ENCODE peak calls at places on chromosomes 3 and 15, in six cellular contexts. E is ovary, U is endothelial cell of umbilical vein, C is thyroid gland, R is sigmoid colon, G is H1. L is an unnamed sample.

GRCh38 chr15:71654714-71655174 is 155.6 kb upstream of the NR2E3 start:
- DNase-seq in R (no peak), E (no peak), U (peak; percentile 59), C (no peak), G (no peak), L (no peak)

GRCh38 chr15:74235962-74236361 is at the start of gene CCDC33:
- DNase-seq in E (no peak), G (no peak), R (no peak), U (no peak), C (peak; percentile 96), L (no peak)

GRCh38 chr3:130316164-130316563 is 29.3 kb upstream of the COL6A5 start:
- DNase-seq in G (no peak), R (no peak), U (no peak), C (peak; percentile 54), E (no peak), L (no peak)

GRCh38 chr3:114874447-114874846 is 272.6 kb downstream of the ZBTB20 start:
- DNase-seq in G (no peak), C (no peak), U (peak; percentile 62), R (peak; percentile 64), E (no peak), L (no peak)

GRCh38 chr3:155352900-155353490 is 59.5 kb upstream of the STRIT1 start:
- DNase-seq in C (no peak), G (no peak), R (no peak), U (peak; percentile 29), E (no peak), L (no peak)

GRCh38 chr15:69668963-69669362 is 216.3 kb downstream of the RPLP1 start:
- DNase-seq in U (no peak), R (no peak), E (no peak), C (no peak), G (no peak), L (peak; percentile 9)

GRCh38 chr15:98035577-98036010 is 75.1 kb downstream of the ARRDC4 start:
- DNase-seq in R (no peak), C (no peak), U (no peak), G (no peak), E (no peak), L (no peak)

GRCh38 chr3:61807865-61808276 is 246.5 kb downstream of the PTPRG start:
- DNase-seq in G (no peak), R (no peak), C (no peak), U (no peak), E (no peak), L (no peak)

GRCh38 chr3:25532763-25533162 is 104.7 kb downstream of the RARB start:
- DNase-seq in R (no peak), U (no peak), E (no peak), C (no peak), G (peak; percentile 72), L (no peak)

GRCh38 chr15:49895337-49896223 is 223.5 kb downstream of the ATP8B4 start:
- DNase-seq in R (no peak), G (no peak), E (no peak), C (no peak), U (no peak), L (no peak)

GRCh38 chr3:123096701-123097100 is 29.9 kb downstream of the PDIA5 start:
- DNase-seq in C (peak; percentile 66), G (no peak), U (no peak), R (peak; percentile 94), E (peak; percentile 78), L (peak; percentile 89)

GRCh38 chr3:194485876-194486539 is 794 bp downstream of the ATP13A3 start:
- DNase-seq in C (peak; percentile 49), E (peak; percentile 65), U (peak; percentile 46), R (peak; percentile 78), G (no peak), L (peak; percentile 35)

GRCh38 chr3:56547486-56547885 is 9.5 kb upstream of the CCDC66 start:
- DNase-seq in G (no peak), E (no peak), R (no peak), C (no peak), U (peak; percentile 12), L (no peak)

GRCh38 chr15:28942521-28943035 is 56.8 kb downstream of the APBA2 start:
- DNase-seq in U (no peak), G (no peak), C (no peak), E (no peak), R (peak; percentile 32), L (no peak)

GRCh38 chr15:69119016-69119415 is 41.4 kb upstream of the GLCE start:
- DNase-seq in G (no peak), U (no peak), R (no peak), C (no peak), E (no peak), L (no peak)

GRCh38 chr15:73650387-73651126 is 17.4 kb upstream of the NPTN start:
- DNase-seq in R (no peak), G (no peak), U (peak; percentile 39), E (no peak), C (no peak), L (no peak)

GRCh38 chr15:67109141-67110034 is 44.0 kb downstream of the SMAD3 start:
- DNase-seq in U (peak; percentile 94), G (no peak), R (peak; percentile 86), C (peak; percentile 90), E (peak; percentile 69), L (peak; percentile 59)

GRCh38 chr15:78915341-78916087 is 29.3 kb downstream of the CTSH start:
- DNase-seq in R (peak; percentile 82), U (no peak), C (no peak), E (no peak), G (no peak), L (no peak)

GRCh38 chr3:82643948-82644347 is 882.5 kb upstream of the GBE1 start:
- DNase-seq in C (no peak), R (no peak), G (no peak), U (no peak), E (no peak), L (no peak)

GRCh38 chr3:115676336-115676735 is 53.0 kb downstream of the GAP43 start:
- DNase-seq in R (no peak), E (no peak), C (no peak), G (no peak), U (no peak), L (no peak)

DNA sequence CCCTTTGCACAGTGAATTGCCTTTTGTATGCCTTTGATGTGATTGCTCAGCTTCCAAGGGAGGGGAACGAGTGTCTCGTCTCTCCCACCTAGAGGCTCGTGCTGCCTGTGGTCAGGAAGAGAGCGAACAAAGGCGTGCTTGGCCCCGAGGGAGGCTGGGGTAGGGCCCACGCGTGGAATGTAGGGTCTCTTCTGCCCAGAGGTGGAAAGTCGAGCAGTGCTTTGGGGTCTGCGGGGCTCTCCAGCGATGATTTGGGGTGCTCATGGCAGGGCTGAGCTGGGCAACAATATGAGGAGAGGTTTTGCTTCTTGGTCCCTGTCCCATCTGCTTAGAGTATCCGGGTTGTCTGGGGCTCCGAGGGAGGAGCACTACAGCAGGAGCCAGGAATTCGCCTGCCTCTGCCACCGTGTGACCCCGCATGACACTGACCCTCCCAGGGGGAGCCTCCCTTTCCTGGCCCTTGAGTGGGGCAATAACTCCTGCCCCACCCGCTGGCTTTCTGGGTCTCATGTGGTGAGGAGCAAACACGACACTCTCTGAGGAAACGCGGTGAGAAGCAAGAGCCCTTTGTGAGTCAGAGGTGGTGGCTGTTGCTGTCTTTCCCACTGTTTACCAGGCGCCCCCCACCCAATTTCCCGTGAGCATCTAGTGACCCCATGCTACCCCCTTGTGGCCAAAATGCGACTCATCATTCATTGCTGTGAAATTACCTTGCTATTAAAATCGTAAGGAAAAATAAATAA is 29.6 kb downstream of the CCNL1 start:
- DNase-seq in G (peak; percentile 82), E (peak; percentile 54), R (peak; percentile 77), U (peak; percentile 61), C (peak; percentile 41), L (no peak)
- TF ChIP-seq POLR2A in G (peak; percentile 32), E (no peak), R (no peak), U (no peak), C (no peak), L (no peak)

GRCh38 chr3:38345879-38346583 is 554 bp upstream of the XYLB start:
- DNase-seq in R (no peak), G (no peak), C (no peak), U (no peak), E (no peak), L (no peak)

GRCh38 chr3:38343797-38344594 is 2.6 kb upstream of the XYLB start:
- DNase-seq in U (no peak), R (no peak), C (no peak), G (no peak), E (no peak), L (no peak)

GRCh38 chr3:38348903-38349302 is 2.3 kb downstream of the XYLB start:
- DNase-seq in E (no peak), G (peak; percentile 2), U (peak; percentile 15), R (no peak), C (no peak), L (peak; percentile 50)

GRCh38 chr3:38347421-38348200 is 1.0 kb downstream of the XYLB start:
- DNase-seq in U (no peak), G (no peak), C (no peak), E (no peak), R (no peak), L (no peak)

GRCh38 chr3:38346584-38347410 is at the start of gene XYLB:
- DNase-seq in U (peak; percentile 81), E (peak; percentile 82), R (peak; percentile 90), C (peak; percentile 82), G (peak; percentile 86), L (peak; percentile 87)
- TF ChIP-seq POLR2A in U (peak; percentile 28), E (no peak), R (no peak), C (no peak), G (peak; percentile 26), L (peak; percentile 51)

GRCh38 chr15:40941528-40942336 is 11.5 kb upstream of the CHAC1 start:
- DNase-seq in R (peak; percentile 86), C (peak; percentile 76), E (peak; percentile 84), U (peak; percentile 88), G (peak; percentile 90), L (peak; percentile 88)
- TF ChIP-seq POLR2A in R (no peak), C (no peak), E (peak; percentile 41), U (peak; percentile 44), G (no peak), L (peak; percentile 79)

GRCh38 chr3:42736531-42736930 is 33.9 kb upstream of the HHATL start:
- DNase-seq in C (no peak), G (no peak), U (no peak), E (no peak), R (no peak), L (no peak)
- TF ChIP-seq POLR2A in C (no peak), G (no peak), U (no peak), E (no peak), R (no peak), L (no peak)

DNA sequence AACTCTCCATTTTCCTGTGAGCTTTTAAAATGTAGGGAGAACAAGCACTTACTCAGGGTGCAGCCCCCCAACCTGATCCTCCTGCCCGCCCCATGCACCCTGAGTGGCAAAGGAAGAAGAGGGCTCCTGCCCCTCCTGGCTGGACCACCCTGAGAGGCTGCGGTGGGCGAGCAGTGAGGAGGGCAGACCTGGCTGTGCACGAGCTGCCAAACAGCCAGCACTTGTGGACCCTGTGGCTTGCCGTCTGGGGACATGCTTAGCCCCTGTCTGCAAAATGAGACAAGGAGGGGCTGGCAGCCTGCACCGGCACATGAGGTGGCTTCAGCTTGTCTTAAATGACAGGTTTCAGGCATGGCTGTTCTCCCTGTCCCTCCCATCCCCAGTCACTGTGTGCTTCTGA is 18.6 kb downstream of the ATP10A start:
- DNase-seq in R (no peak), U (no peak), G (no peak), C (no peak), E (no peak), L (no peak)
- TF ChIP-seq POLR2A in R (no peak), U (no peak), G (no peak), C (no peak), E (no peak), L (no peak)

GRCh38 chr15:40323239-40323952 is at the start of gene INAFM2:
- DNase-seq in R (peak; percentile 96), E (peak; percentile 91), C (peak; percentile 97), U (peak; percentile 98), G (peak; percentile 90), L (peak; percentile 84)
- TF ChIP-seq POLR2A in R (no peak), E (no peak), C (peak; percentile 84), U (peak; percentile 67), G (peak; percentile 49), L (peak; percentile 43)

L was measured in adrenal gland.